ENCODE peak calls at places on chromosome 4, in ten cellular contexts. N, H, Q, C, M, D, R, L, I and J are unnamed samples.
A peak's percentile ranks its signal among the peaks of the same experiment; 100 is the strongest.

GRCh38 chr4:53905935-53906377 is 158.4 kb downstream of the CHIC2 start:
- DNase-seq in H (peak; percentile 78), M (no peak), L (no peak), D (peak; percentile 45), Q (peak; percentile 33), C (no peak), I (no peak), N (peak; percentile 29), R (no peak), J (no peak)

GRCh38 chr4:172850838-172851237 is 317.8 kb upstream of the GALNT7 start:
- DNase-seq in L (no peak), D (no peak), M (no peak), I (no peak), H (peak; percentile 95), N (no peak), Q (no peak), R (no peak), C (no peak), J (no peak)

GRCh38 chr4:170988446-170988845 is 824.8 kb upstream of the GALNTL6 start:
- DNase-seq in C (no peak), I (no peak), R (no peak), H (no peak), Q (no peak), N (no peak), D (no peak), L (no peak), M (no peak), J (no peak)

GRCh38 chr4:98745372-98745771 is 87.0 kb upstream of the TSPAN5 start:
- DNase-seq in D (peak; percentile 9), R (no peak), Q (no peak), L (no peak), H (peak; percentile 15), N (no peak), M (no peak), I (no peak), C (no peak), J (no peak)

GRCh38 chr4:152009046-152009445 is 248.2 kb upstream of the GATB start:
- DNase-seq in H (no peak), R (no peak), D (no peak), N (peak; percentile 54), L (no peak), M (no peak), C (no peak), I (no peak), Q (no peak), J (no peak)

GRCh38 chr4:159765402-159765801 is 662.5 kb downstream of the RAPGEF2 start:
- DNase-seq in C (no peak), L (no peak), R (no peak), M (no peak), Q (no peak), I (no peak), H (no peak), N (no peak), D (no peak), J (no peak)

GRCh38 chr4:5753766-5754528 is 42.9 kb downstream of the EVC start:
- DNase-seq in Q (no peak), R (no peak), C (no peak), L (no peak), D (no peak), M (no peak), I (no peak), N (no peak), H (peak; percentile 97), J (no peak)

GRCh38 chr4:139556071-139556734 is at the start of gene SETD7:
- DNase-seq in M (peak; percentile 75), D (peak; percentile 72), C (peak; percentile 92), L (peak; percentile 45), H (peak; percentile 76), R (peak; percentile 48), Q (peak; percentile 84), I (peak; percentile 47), N (peak; percentile 58), J (peak; percentile 79)

GRCh38 chr4:76802546-76803021 is 95.4 kb downstream of the SOWAHB start:
- DNase-seq in R (no peak), C (no peak), M (no peak), H (peak; percentile 26), L (no peak), Q (no peak), N (no peak), I (no peak), D (no peak), J (no peak)

GRCh38 chr4:151276787-151277557 is at the start of gene PRSS48:
- DNase-seq in M (peak; percentile 4), C (peak; percentile 82), N (peak; percentile 62), R (peak; percentile 3), L (no peak), H (peak; percentile 32), D (peak; percentile 74), Q (peak; percentile 63), I (peak; percentile 8), J (no peak)

GRCh38 chr4:182643801-182644311 is 273.3 kb downstream of the DCTD start:
- DNase-seq in C (no peak), D (no peak), M (no peak), L (no peak), I (no peak), N (no peak), H (peak; percentile 94), Q (peak; percentile 47), R (no peak), J (no peak)

GRCh38 chr4:20462426-20463175 is 210.9 kb downstream of the SLIT2 start:
- DNase-seq in H (peak; percentile 30), D (no peak), N (no peak), R (no peak), M (no peak), L (no peak), I (no peak), Q (no peak), C (no peak), J (no peak)

GRCh38 chr4:73816814-73817213 is 19.7 kb upstream of the CXCL6 start:
- DNase-seq in C (no peak), L (no peak), Q (no peak), N (no peak), R (no peak), D (no peak), H (peak; percentile 89), I (no peak), M (no peak), J (no peak)

DNA sequence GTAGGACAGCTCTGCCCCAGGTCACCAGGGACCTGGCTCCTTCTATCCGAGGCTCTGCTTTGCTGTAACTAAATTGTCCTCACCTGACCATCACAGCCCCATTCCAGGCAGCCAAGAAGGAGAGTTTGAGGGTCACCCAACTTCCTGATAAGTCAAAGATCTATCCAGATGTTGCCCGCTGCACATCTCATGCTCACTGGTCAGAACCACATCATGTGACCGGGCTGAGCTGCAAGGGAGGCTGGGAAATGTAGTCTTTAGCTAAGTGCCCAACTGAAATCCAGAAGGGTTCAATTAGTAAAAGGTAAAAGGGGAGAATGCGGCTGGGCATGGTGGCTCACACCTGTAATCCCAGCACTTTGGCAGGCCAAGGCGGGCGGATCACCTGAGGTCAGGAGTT is 18.4 kb downstream of the HMX1 start:
- DNase-seq in M (no peak), I (no peak), C (no peak), N (no peak), L (no peak), D (no peak), R (no peak), Q (no peak), H (no peak), J (no peak)
- H3K27me3 ChIP-seq in M (peaks cover 3% of the 10 kb centered on the region), I (peaks cover 16% of the 10 kb centered on the region), C (peaks cover 100% of the 10 kb centered on the region), N (peaks cover 44% of the 10 kb centered on the region), L (peaks cover 23% of the 10 kb centered on the region), D (peaks cover 13% of the 10 kb centered on the region), R (no peaks in the 10 kb centered on the region), Q (peaks cover 100% of the 10 kb centered on the region), H (peaks cover 36% of the 10 kb centered on the region), J (peaks cover 97% of the 10 kb centered on the region)

GRCh38 chr4:144350706-144351105 is 210.2 kb upstream of the GYPA start:
- DNase-seq in Q (no peak), R (no peak), N (no peak), C (no peak), M (no peak), L (no peak), H (no peak), I (no peak), D (no peak), J (no peak)

GRCh38 chr4:144355809-144356757 is 215.6 kb upstream of the GYPA start:
- DNase-seq in Q (no peak), H (peak; percentile 78), D (peak; percentile 1), R (no peak), M (no peak), L (no peak), I (no peak), C (peak; percentile 16), N (peak; percentile 80), J (no peak)

GRCh38 chr4:144351306-144351705 is 210.8 kb upstream of the GYPA start:
- DNase-seq in I (no peak), L (no peak), H (no peak), D (no peak), C (no peak), N (no peak), R (no peak), M (no peak), Q (no peak), J (no peak)

GRCh38 chr4:144356941-144357381 is 216.4 kb upstream of the GYPA start:
- DNase-seq in H (no peak), C (peak; percentile 30), I (no peak), R (no peak), M (no peak), Q (no peak), D (no peak), L (no peak), N (no peak), J (no peak)

GRCh38 chr4:144353240-144353639 is 212.7 kb upstream of the GYPA start:
- DNase-seq in Q (no peak), I (no peak), D (no peak), M (no peak), H (no peak), C (no peak), N (no peak), R (no peak), L (no peak), J (peak; percentile 71)
- H3K27me3 ChIP-seq in Q (peaks cover 24% of the 10 kb centered on the region), I (no peaks in the 10 kb centered on the region), D (no peaks in the 10 kb centered on the region), M (no peaks in the 10 kb centered on the region), H (peaks cover 18% of the 10 kb centered on the region), C (peaks cover 6% of the 10 kb centered on the region), N (no peaks in the 10 kb centered on the region), R (no peaks in the 10 kb centered on the region), L (no peaks in the 10 kb centered on the region), J (no peaks in the 10 kb centered on the region)

GRCh38 chr4:174210952-174211490 is 72.4 kb downstream of the FBXO8 start:
- DNase-seq in Q (no peak), H (peak; percentile 62), I (no peak), R (no peak), D (no peak), M (no peak), N (no peak), L (no peak), C (no peak), J (no peak)
- H3K27me3 ChIP-seq in Q (peaks cover 93% of the 10 kb centered on the region), H (peaks cover 38% of the 10 kb centered on the region), I (peaks cover 64% of the 10 kb centered on the region), R (peaks cover 23% of the 10 kb centered on the region), D (no peaks in the 10 kb centered on the region), M (peaks cover 55% of the 10 kb centered on the region), N (peaks cover 44% of the 10 kb centered on the region), L (peaks cover 16% of the 10 kb centered on the region), C (peaks cover 85% of the 10 kb centered on the region), J (no peaks in the 10 kb centered on the region)

DNA sequence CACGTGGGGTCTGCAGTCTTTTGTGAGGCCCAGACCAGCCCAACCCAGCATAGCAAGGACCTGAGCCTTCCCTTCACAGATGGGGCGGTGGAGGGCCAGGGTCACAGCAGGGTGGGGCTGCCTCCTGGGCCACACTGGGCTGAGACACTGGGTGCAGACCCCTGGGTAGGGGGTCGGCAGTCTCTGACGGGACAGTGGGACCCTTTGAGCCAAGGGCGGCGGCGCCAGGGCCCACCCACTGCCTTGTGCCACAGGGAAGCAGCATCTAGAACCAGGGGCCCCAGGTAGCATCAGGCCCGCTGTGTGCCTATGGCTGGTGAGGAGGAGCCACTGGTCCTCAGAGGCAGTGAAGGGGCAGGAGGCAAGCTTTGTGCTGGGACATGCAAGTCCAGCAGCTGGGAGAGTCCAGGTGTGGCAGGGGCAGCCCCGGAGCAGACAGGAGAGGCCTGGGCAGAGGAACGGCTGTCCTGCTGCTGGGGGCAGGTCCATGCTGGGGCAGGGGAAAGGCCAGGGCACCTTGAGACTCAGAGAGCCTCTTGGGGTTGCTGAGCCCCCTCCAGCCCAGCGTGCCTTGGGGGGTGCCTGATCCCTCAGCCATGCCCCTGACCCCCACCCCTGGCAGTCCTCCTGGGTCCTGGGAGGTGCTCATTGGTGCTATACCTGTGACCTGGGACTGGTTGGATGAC is 131.3 kb upstream of the NKX1-1 start:
- DNase-seq in H (no peak), N (no peak), C (peak; percentile 55), D (no peak), R (no peak), Q (no peak), I (no peak), L (no peak), M (no peak), J (no peak)
- H3K27me3 ChIP-seq in H (peaks cover 35% of the 10 kb centered on the region), N (peaks cover 4% of the 10 kb centered on the region), C (peaks cover 27% of the 10 kb centered on the region), D (no peaks in the 10 kb centered on the region), R (no peaks in the 10 kb centered on the region), Q (peaks cover 61% of the 10 kb centered on the region), I (peaks cover 3% of the 10 kb centered on the region), L (no peaks in the 10 kb centered on the region), M (no peaks in the 10 kb centered on the region), J (no peaks in the 10 kb centered on the region)